ENCODE peak calls at places on chromosomes 6 and 20, in four cellular contexts. X is RWPE1, W is fibroblast of lung, A is stomach. J is an unnamed sample.

GRCh38 chr6:168179702-168180382 is 100.8 kb upstream of the FRMD1 start:
- DNase-seq in A (no peak), X (no peak), W (no peak), J (peak; percentile 78)

GRCh38 chr6:10540073-10540746 is 19.1 kb downstream of the GCNT2 start:
- DNase-seq in A (no peak), X (no peak), W (no peak), J (no peak)

GRCh38 chr6:131382646-131383045 is 190.4 kb upstream of the ARG1 start:
- DNase-seq in X (no peak), W (no peak), A (no peak), J (no peak)

GRCh38 chr6:113102761-113103160 is 754.4 kb upstream of the MARCKS start:
- DNase-seq in W (peak; percentile 39), X (no peak), A (no peak), J (no peak)

GRCh38 chr20:9551808-9552550 is 37.6 kb downstream of the LAMP5 start:
- DNase-seq in X (no peak), A (no peak), W (no peak), J (no peak)

GRCh38 chr20:38109657-38110524 is 55.2 kb downstream of the TGM2 start:
- DNase-seq in W (peak; percentile 96), X (peak; percentile 98), A (no peak), J (peak; percentile 72)

GRCh38 chr6:97322811-97323210 is 39.8 kb upstream of the MMS22L start:
- DNase-seq in W (no peak), A (no peak), X (peak; percentile 11), J (no peak)

GRCh38 chr6:134007077-134007476 is 45.3 kb downstream of the SLC2A12 start:
- DNase-seq in A (peak; percentile 93), W (no peak), X (no peak), J (no peak)

GRCh38 chr6:128421788-128422187 is 98.6 kb downstream of the PTPRK start:
- DNase-seq in A (no peak), X (no peak), W (no peak), J (no peak)

GRCh38 chr20:63697868-63698545 is 1.6 kb downstream of the TNFRSF6B start:
- DNase-seq in A (no peak), W (no peak), X (no peak), J (no peak)

GRCh38 chr6:144213293-144213692 is 63.0 kb downstream of the STX11 start:
- DNase-seq in W (no peak), X (no peak), A (no peak), J (no peak)

GRCh38 chr6:118171852-118172251 is 264.8 kb downstream of the SLC35F1 start:
- DNase-seq in W (no peak), A (no peak), X (no peak), J (no peak)

GRCh38 chr20:21719592-21720214 is 14.2 kb downstream of the PAX1 start:
- DNase-seq in W (peak; percentile 68), X (peak; percentile 63), A (peak; percentile 51), J (no peak)

GRCh38 chr6:5142915-5143314 is 57.8 kb downstream of the PPP1R3G start:
- DNase-seq in A (no peak), W (no peak), X (no peak), J (no peak)

GRCh38 chr6:97026298-97026697 is 101.8 kb downstream of the KLHL32 start:
- DNase-seq in W (no peak), X (no peak), A (no peak), J (no peak)

GRCh38 chr6:93124226-93124625 is 295.1 kb downstream of the EPHA7 start:
- DNase-seq in X (no peak), W (peak; percentile 83), A (no peak), J (no peak)

GRCh38 chr6:18076231-18076630 is 46.2 kb downstream of the NHLRC1 start:
- DNase-seq in A (no peak), X (no peak), W (no peak), J (no peak)

GRCh38 chr6:144718431-144718830 is 433.3 kb downstream of the UTRN start:
- DNase-seq in A (no peak), W (no peak), X (peak; percentile 26), J (no peak)

GRCh38 chr6:106279179-106279578 is 46.4 kb downstream of the ATG5 start:
- DNase-seq in X (no peak), W (peak; percentile 17), A (no peak), J (no peak)

GRCh38 chr20:63969851-63970713 is at the start of gene ZNF512B:
- DNase-seq in A (peak; percentile 73), W (peak; percentile 66), X (peak; percentile 96), J (peak; percentile 88)

GRCh38 chr6:149129401-149130077 is 188.0 kb upstream of the TAB2 start:
- DNase-seq in X (peak; percentile 27), A (no peak), W (peak; percentile 61), J (no peak)

GRCh38 chr6:104928141-104928540 is 28.8 kb upstream of the LIN28B start:
- DNase-seq in X (no peak), A (no peak), W (no peak), J (no peak)

GRCh38 chr20:58992911-58993310 is 11.9 kb downstream of the NELFCD start:
- DNase-seq in X (no peak), A (no peak), W (no peak), J (no peak)

GRCh38 chr6:135921176-135921575 is 69.7 kb downstream of the PDE7B start:
- DNase-seq in X (no peak), W (peak; percentile 78), A (no peak), J (no peak)

GRCh38 chr20:10653593-10654288 is 20.1 kb downstream of the JAG1 start:
- DNase-seq in A (no peak), W (peak; percentile 72), X (no peak), J (no peak)

GRCh38 chr20:22568872-22569344 is 15.5 kb downstream of the FOXA2 start:
- DNase-seq in W (no peak), X (no peak), A (peak; percentile 57), J (no peak)

GRCh38 chr6:155212106-155212505 is 51.7 kb upstream of the CLDN20 start:
- DNase-seq in A (no peak), W (no peak), X (no peak), J (no peak)

GRCh38 chr6:167161895-167162467 is 4.2 kb upstream of the GPR31 start:
- DNase-seq in X (no peak), A (no peak), W (no peak), J (no peak)

GRCh38 chr20:35663813-35664543 is 722 bp downstream of the CPNE1 start:
- DNase-seq in A (peak; percentile 52), W (peak; percentile 14), X (peak; percentile 76), J (peak; percentile 63)

GRCh38 chr6:139903411-139904157 is 529.1 kb upstream of the CITED2 start:
- DNase-seq in X (no peak), W (no peak), A (no peak), J (no peak)

GRCh38 chr6:107361568-107362270 is 97.6 kb downstream of the PDSS2 start:
- DNase-seq in A (no peak), X (no peak), W (peak; percentile 50), J (no peak)

GRCh38 chr6:53862517-53863457 is 68.0 kb downstream of the LRRC1 start:
- DNase-seq in A (no peak), W (peak; percentile 91), X (no peak), J (no peak)

GRCh38 chr20:433300-433975 is 25.3 kb downstream of the RBCK1 start:
- DNase-seq in X (no peak), A (no peak), W (no peak), J (no peak)

GRCh38 chr6:127868338-127868737 is 32.5 kb downstream of the THEMIS start:
- DNase-seq in W (no peak), X (no peak), A (no peak), J (no peak)

GRCh38 chr6:14502551-14502950 is 385.0 kb downstream of the CD83 start:
- DNase-seq in A (no peak), X (peak; percentile 11), W (no peak), J (no peak)

GRCh38 chr6:85920782-85921181 is 278.1 kb upstream of the SYNCRIP start:
- DNase-seq in A (peak; percentile 34), X (no peak), W (no peak), J (no peak)

GRCh38 chr6:85917522-85917921 is 274.8 kb upstream of the SYNCRIP start:
- DNase-seq in X (no peak), A (no peak), W (no peak), J (no peak)

GRCh38 chr6:85923013-85923430 is 280.3 kb upstream of the SYNCRIP start:
- DNase-seq in A (no peak), W (peak; percentile 49), X (peak; percentile 27), J (no peak)
- TF ChIP-seq CTCF in A (peak; percentile 39), W (peak; percentile 50), X (peak; percentile 72), J (peak; percentile 65)

DNA sequence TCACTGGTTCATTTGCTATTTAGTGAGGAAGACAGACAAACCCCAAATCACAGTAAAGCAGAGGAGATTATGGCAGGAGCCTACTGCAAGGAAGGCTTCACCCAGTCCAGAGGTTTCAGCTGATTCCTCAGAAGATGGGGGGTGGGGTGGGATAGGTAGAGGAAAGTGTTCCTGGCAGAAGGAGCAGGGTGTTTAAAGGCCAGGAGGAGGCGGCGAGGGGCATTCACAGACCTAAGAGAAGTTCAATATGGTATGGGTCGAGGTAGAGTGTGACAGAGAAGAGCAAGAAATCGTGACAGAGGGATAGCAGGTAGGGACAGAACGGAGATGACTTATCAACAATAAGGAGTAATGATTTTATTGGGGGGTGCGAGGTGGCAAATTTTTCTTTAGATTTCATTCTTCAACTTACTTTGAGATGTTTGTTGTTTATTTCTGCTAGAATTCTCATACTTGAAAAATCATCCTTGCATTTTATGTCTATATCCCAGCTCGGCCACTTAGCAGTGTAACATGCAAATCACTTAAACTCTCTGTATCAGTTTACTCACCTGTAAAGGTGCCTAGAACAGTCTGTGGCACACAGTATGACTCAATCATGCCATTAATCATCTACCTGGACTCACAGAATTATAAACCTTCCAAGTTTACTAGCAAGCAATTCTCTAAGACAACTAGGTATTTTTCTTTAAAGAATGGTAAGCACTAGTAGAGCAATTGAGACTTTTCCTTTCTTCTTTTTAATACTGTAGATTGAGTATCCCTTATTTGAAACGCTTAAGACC is 176.7 kb downstream of the REV3L start:
- DNase-seq in A (no peak), W (no peak), X (peak; percentile 34), J (no peak)
- TF ChIP-seq CTCF in A (no peak), W (no peak), X (no peak), J (no peak)

DNA sequence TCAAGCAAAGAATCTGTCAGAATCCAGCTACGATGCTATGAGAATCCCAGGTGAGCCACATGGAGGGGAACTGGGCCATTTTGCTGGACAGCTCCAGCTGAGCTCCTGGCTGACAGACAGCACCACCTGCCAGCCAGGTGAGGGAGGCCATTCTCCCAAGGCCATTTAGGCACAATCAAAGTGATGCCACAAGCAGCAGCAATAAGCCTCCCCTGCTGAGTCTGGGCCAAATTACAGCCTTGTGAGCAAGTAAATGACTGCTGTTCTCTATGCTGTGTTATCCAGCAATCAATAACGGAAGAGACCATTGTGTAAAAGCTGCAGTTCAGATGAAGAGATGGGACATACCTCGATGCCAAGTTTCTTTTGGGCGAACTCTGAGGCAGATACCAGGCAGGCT is 14.1 kb upstream of the SCGN start:
- DNase-seq in W (no peak), X (peak; percentile 21), A (no peak), J (no peak)
- TF ChIP-seq CTCF in W (no peak), X (no peak), A (no peak), J (no peak)

DNA sequence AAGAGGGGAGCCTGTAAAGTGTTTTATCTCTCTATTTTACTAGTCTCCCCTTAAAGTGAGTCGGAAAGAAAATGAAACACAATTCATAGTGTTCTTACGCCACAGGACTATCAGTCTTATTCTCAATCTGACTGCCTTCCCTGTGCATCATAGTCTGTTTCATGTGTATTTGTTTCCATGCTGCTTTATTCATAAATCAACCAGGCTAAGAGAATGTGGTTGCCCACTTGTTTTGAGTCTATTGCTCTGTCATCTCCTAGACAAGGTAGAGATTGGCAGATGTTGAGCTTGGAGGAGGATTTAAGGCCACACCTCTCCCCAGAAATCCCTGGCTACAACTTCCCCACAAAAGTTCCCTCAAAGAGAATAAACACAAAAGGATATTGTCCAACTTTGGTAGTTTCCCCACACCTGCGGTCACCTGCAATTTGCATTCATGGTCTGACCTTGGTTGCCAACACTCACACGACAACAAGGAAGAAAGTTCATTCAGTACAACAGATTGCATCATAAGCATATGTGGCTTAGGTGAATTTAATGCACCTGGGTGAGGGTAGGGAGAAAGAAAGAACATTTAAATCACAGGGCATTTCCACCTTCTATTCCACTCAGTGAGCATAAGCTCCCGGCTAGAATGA is 167.1 kb upstream of the FBXL4 start:
- DNase-seq in W (no peak), X (no peak), A (no peak), J (no peak)
- TF ChIP-seq CTCF in W (no peak), X (no peak), A (no peak), J (no peak)